ENCODE peak calls at places on chromosomes 2 and 18, in six cellular contexts. Y, X, R, D, C and N are unnamed samples.
A peak's percentile ranks its signal among the peaks of the same experiment; 100 is the strongest.

GRCh38 chr2:168404764-168405163 is 51.3 kb upstream of the CERS6 start:
- DNase-seq in Y (no peak), X (no peak), R (no peak), D (no peak), C (no peak), N (no peak)

GRCh38 chr2:157404363-157404762 is 39.5 kb downstream of the CYTIP start:
- DNase-seq in Y (no peak), X (no peak), R (no peak), D (peak; percentile 57), C (peak; percentile 19), N (no peak)

GRCh38 chr2:190023860-190024259 is 38.7 kb downstream of the MSTN start:
- DNase-seq in Y (no peak), X (peak; percentile 32), R (peak; percentile 41), D (no peak), C (peak; percentile 1), N (no peak)

GRCh38 chr2:230893338-230893737 is 28.6 kb downstream of the ITM2C start:
- DNase-seq in Y (no peak), X (no peak), R (no peak), D (no peak), C (peak; percentile 40), N (no peak)

GRCh38 chr2:157971702-157972101 is 95.6 kb upstream of the ACVR1 start:
- DNase-seq in Y (peak; percentile 87), X (no peak), R (peak; percentile 48), D (no peak), C (no peak), N (no peak)

GRCh38 chr18:36583155-36583745 is 245.6 kb downstream of the TPGS2 start:
- DNase-seq in Y (no peak), X (no peak), R (no peak), D (no peak), C (no peak), N (no peak)

GRCh38 chr2:236117861-236118269 is 50.3 kb downstream of the GBX2 start:
- DNase-seq in Y (no peak), X (no peak), R (peak; percentile 24), D (no peak), C (no peak), N (no peak)

GRCh38 chr2:239035361-239035814 is 187.5 kb downstream of the TWIST2 start:
- DNase-seq in Y (no peak), X (no peak), R (peak; percentile 52), D (peak; percentile 50), C (peak; percentile 85), N (no peak)

GRCh38 chr2:221570321-221571107 is 1.6 kb downstream of the EPHA4 start:
- DNase-seq in Y (no peak), X (peak; percentile 24), R (no peak), D (no peak), C (no peak), N (peak; percentile 46)

GRCh38 chr2:217816396-217816869 is 186.4 kb downstream of the TNS1 start:
- DNase-seq in Y (no peak), X (no peak), R (no peak), D (no peak), C (no peak), N (no peak)

GRCh38 chr2:46873632-46874068 is 42.0 kb downstream of the MCFD2 start:
- DNase-seq in Y (peak; percentile 88), X (peak; percentile 83), R (no peak), D (no peak), C (no peak), N (peak; percentile 81)

GRCh38 chr2:191691016-191691725 is 13.2 kb downstream of the NABP1 start:
- DNase-seq in Y (peak; percentile 71), X (peak; percentile 88), R (peak; percentile 60), D (peak; percentile 10), C (no peak), N (peak; percentile 59)

GRCh38 chr2:1826188-1826905 is 82.0 kb upstream of the PXDN start:
- DNase-seq in Y (no peak), X (no peak), R (no peak), D (no peak), C (no peak), N (no peak)

GRCh38 chr2:199207011-199207410 is 250.7 kb downstream of the SATB2 start:
- DNase-seq in Y (no peak), X (no peak), R (no peak), D (no peak), C (no peak), N (no peak)

GRCh38 chr2:26008095-26008494 is 25.8 kb upstream of the RAB10 start:
- DNase-seq in Y (no peak), X (no peak), R (no peak), D (no peak), C (no peak), N (no peak)